ENCODE peak calls at places on chromosomes 13 and 19, in six cellular contexts. One of them, this sample, is unnamed.

GRCh38 chr19:49857834-49858590 is 7.1 kb downstream of the PTOV1 start:
- DNase-seq in progenitor cell of endocrine pancreas: no peak
- DNase-seq in stimulated activated CD8-positive, alpha-beta memory T cell treated with anti-CD3 and anti-CD28 coated beads, Interleukin-7, amount 100 ng/mL, for 1 hour: no peak
- DNase-seq in PC-9: no peak
- DNase-seq in skeletal muscle cell: no peak
- DNase-seq in activated CD4-positive, CD25-positive, alpha-beta regulatory T cell: no peak
- DNase-seq in this sample: no peak

GRCh38 chr13:110874508-110874960 is 40.3 kb downstream of the ANKRD10 start:
- DNase-seq in activated CD4-positive, CD25-positive, alpha-beta regulatory T cell: no peak
- DNase-seq in skeletal muscle cell: peak
- DNase-seq in stimulated activated CD8-positive, alpha-beta memory T cell treated with anti-CD3 and anti-CD28 coated beads, Interleukin-7, amount 100 ng/mL, for 1 hour: no peak
- DNase-seq in PC-9: peak
- DNase-seq in progenitor cell of endocrine pancreas: peak
- DNase-seq in this sample: peak

GRCh38 chr13:114089751-114090400 is 42.5 kb downstream of the RASA3 start:
- DNase-seq in skeletal muscle cell: no peak
- DNase-seq in activated CD4-positive, CD25-positive, alpha-beta regulatory T cell: no peak
- DNase-seq in PC-9: no peak
- DNase-seq in progenitor cell of endocrine pancreas: no peak
- DNase-seq in stimulated activated CD8-positive, alpha-beta memory T cell treated with anti-CD3 and anti-CD28 coated beads, Interleukin-7, amount 100 ng/mL, for 1 hour: no peak
- DNase-seq in this sample: no peak

GRCh38 chr19:47707135-47707925 is 5.9 kb upstream of the EHD2 start:
- DNase-seq in PC-9: peak
- DNase-seq in progenitor cell of endocrine pancreas: peak
- DNase-seq in skeletal muscle cell: no peak
- DNase-seq in activated CD4-positive, CD25-positive, alpha-beta regulatory T cell: peak
- DNase-seq in stimulated activated CD8-positive, alpha-beta memory T cell treated with anti-CD3 and anti-CD28 coated beads, Interleukin-7, amount 100 ng/mL, for 1 hour: peak
- DNase-seq in this sample: no peak

GRCh38 chr19:3983936-3984583 is 1.2 kb downstream of the EEF2 start:
- DNase-seq in activated CD4-positive, CD25-positive, alpha-beta regulatory T cell: no peak
- DNase-seq in progenitor cell of endocrine pancreas: no peak
- DNase-seq in PC-9: peak
- DNase-seq in skeletal muscle cell: no peak
- DNase-seq in stimulated activated CD8-positive, alpha-beta memory T cell treated with anti-CD3 and anti-CD28 coated beads, Interleukin-7, amount 100 ng/mL, for 1 hour: no peak
- DNase-seq in this sample: no peak

GRCh38 chr19:41149831-41150230 is 35.6 kb downstream of the CYP2F1 start:
- DNase-seq in activated CD4-positive, CD25-positive, alpha-beta regulatory T cell: no peak
- DNase-seq in stimulated activated CD8-positive, alpha-beta memory T cell treated with anti-CD3 and anti-CD28 coated beads, Interleukin-7, amount 100 ng/mL, for 1 hour: no peak
- DNase-seq in progenitor cell of endocrine pancreas: no peak
- DNase-seq in PC-9: no peak
- DNase-seq in skeletal muscle cell: no peak
- DNase-seq in this sample: no peak

GRCh38 chr13:98576963-98577822 is at the start of gene STK24:
- DNase-seq in stimulated activated CD8-positive, alpha-beta memory T cell treated with anti-CD3 and anti-CD28 coated beads, Interleukin-7, amount 100 ng/mL, for 1 hour: peak
- DNase-seq in skeletal muscle cell: no peak
- DNase-seq in activated CD4-positive, CD25-positive, alpha-beta regulatory T cell: peak
- DNase-seq in PC-9: peak
- DNase-seq in progenitor cell of endocrine pancreas: peak
- DNase-seq in this sample: peak

GRCh38 chr19:18762125-18763023 is 28.7 kb downstream of the COMP start:
- DNase-seq in stimulated activated CD8-positive, alpha-beta memory T cell treated with anti-CD3 and anti-CD28 coated beads, Interleukin-7, amount 100 ng/mL, for 1 hour: no peak
- DNase-seq in PC-9: peak
- DNase-seq in skeletal muscle cell: no peak
- DNase-seq in progenitor cell of endocrine pancreas: no peak
- DNase-seq in activated CD4-positive, CD25-positive, alpha-beta regulatory T cell: no peak
- DNase-seq in this sample: no peak

GRCh38 chr13:28477709-28477973 is 17.3 kb downstream of the FLT1 start:
- DNase-seq in stimulated activated CD8-positive, alpha-beta memory T cell treated with anti-CD3 and anti-CD28 coated beads, Interleukin-7, amount 100 ng/mL, for 1 hour: no peak
- DNase-seq in skeletal muscle cell: no peak
- DNase-seq in PC-9: no peak
- DNase-seq in progenitor cell of endocrine pancreas: no peak
- DNase-seq in activated CD4-positive, CD25-positive, alpha-beta regulatory T cell: no peak
- DNase-seq in this sample: no peak

GRCh38 chr13:103386341-103386740 is 320.1 kb upstream of the SLC10A2 start:
- DNase-seq in progenitor cell of endocrine pancreas: no peak
- DNase-seq in stimulated activated CD8-positive, alpha-beta memory T cell treated with anti-CD3 and anti-CD28 coated beads, Interleukin-7, amount 100 ng/mL, for 1 hour: no peak
- DNase-seq in activated CD4-positive, CD25-positive, alpha-beta regulatory T cell: no peak
- DNase-seq in PC-9: peak
- DNase-seq in skeletal muscle cell: peak
- DNase-seq in this sample: no peak

GRCh38 chr13:34347784-34348573 is 530.0 kb downstream of the RFC3 start:
- DNase-seq in activated CD4-positive, CD25-positive, alpha-beta regulatory T cell: no peak
- DNase-seq in skeletal muscle cell: no peak
- DNase-seq in PC-9: peak
- DNase-seq in progenitor cell of endocrine pancreas: no peak
- DNase-seq in stimulated activated CD8-positive, alpha-beta memory T cell treated with anti-CD3 and anti-CD28 coated beads, Interleukin-7, amount 100 ng/mL, for 1 hour: no peak
- DNase-seq in this sample: no peak

GRCh38 chr13:76148926-76149325 is 512.8 kb downstream of the LMO7 start:
- DNase-seq in activated CD4-positive, CD25-positive, alpha-beta regulatory T cell: no peak
- DNase-seq in skeletal muscle cell: peak
- DNase-seq in progenitor cell of endocrine pancreas: no peak
- DNase-seq in stimulated activated CD8-positive, alpha-beta memory T cell treated with anti-CD3 and anti-CD28 coated beads, Interleukin-7, amount 100 ng/mL, for 1 hour: no peak
- DNase-seq in PC-9: no peak
- DNase-seq in this sample: no peak

GRCh38 chr19:18898533-18899408 is 2.8 kb upstream of the CERS1 start:
- DNase-seq in activated CD4-positive, CD25-positive, alpha-beta regulatory T cell: no peak
- DNase-seq in skeletal muscle cell: no peak
- DNase-seq in stimulated activated CD8-positive, alpha-beta memory T cell treated with anti-CD3 and anti-CD28 coated beads, Interleukin-7, amount 100 ng/mL, for 1 hour: no peak
- DNase-seq in PC-9: no peak
- DNase-seq in progenitor cell of endocrine pancreas: no peak
- DNase-seq in this sample: no peak

GRCh38 chr19:12646551-12646950 is 20.0 kb downstream of the MAN2B1 start:
- DNase-seq in skeletal muscle cell: no peak
- DNase-seq in progenitor cell of endocrine pancreas: no peak
- DNase-seq in activated CD4-positive, CD25-positive, alpha-beta regulatory T cell: no peak
- DNase-seq in PC-9: peak
- DNase-seq in stimulated activated CD8-positive, alpha-beta memory T cell treated with anti-CD3 and anti-CD28 coated beads, Interleukin-7, amount 100 ng/mL, for 1 hour: no peak
- DNase-seq in this sample: no peak

GRCh38 chr13:99960663-99961440 is 10.7 kb downstream of the ZIC5 start:
- DNase-seq in activated CD4-positive, CD25-positive, alpha-beta regulatory T cell: no peak
- DNase-seq in stimulated activated CD8-positive, alpha-beta memory T cell treated with anti-CD3 and anti-CD28 coated beads, Interleukin-7, amount 100 ng/mL, for 1 hour: no peak
- DNase-seq in progenitor cell of endocrine pancreas: no peak
- DNase-seq in skeletal muscle cell: no peak
- DNase-seq in PC-9: no peak
- DNase-seq in this sample: no peak

GRCh38 chr13:101455863-101456262 is 3.4 kb downstream of the ITGBL1 start:
- DNase-seq in skeletal muscle cell: peak
- DNase-seq in progenitor cell of endocrine pancreas: no peak
- DNase-seq in stimulated activated CD8-positive, alpha-beta memory T cell treated with anti-CD3 and anti-CD28 coated beads, Interleukin-7, amount 100 ng/mL, for 1 hour: no peak
- DNase-seq in PC-9: peak
- DNase-seq in activated CD4-positive, CD25-positive, alpha-beta regulatory T cell: no peak
- DNase-seq in this sample: no peak

GRCh38 chr13:99922631-99923404 is 48.7 kb downstream of the ZIC5 start:
- DNase-seq in skeletal muscle cell: no peak
- DNase-seq in PC-9: no peak
- DNase-seq in progenitor cell of endocrine pancreas: no peak
- DNase-seq in activated CD4-positive, CD25-positive, alpha-beta regulatory T cell: no peak
- DNase-seq in stimulated activated CD8-positive, alpha-beta memory T cell treated with anti-CD3 and anti-CD28 coated beads, Interleukin-7, amount 100 ng/mL, for 1 hour: no peak
- DNase-seq in this sample: no peak

GRCh38 chr19:35973487-35973886 is 21.5 kb upstream of the SDHAF1 start:
- DNase-seq in skeletal muscle cell: no peak
- DNase-seq in activated CD4-positive, CD25-positive, alpha-beta regulatory T cell: no peak
- DNase-seq in progenitor cell of endocrine pancreas: no peak
- DNase-seq in PC-9: no peak
- DNase-seq in stimulated activated CD8-positive, alpha-beta memory T cell treated with anti-CD3 and anti-CD28 coated beads, Interleukin-7, amount 100 ng/mL, for 1 hour: no peak
- DNase-seq in this sample: no peak

GRCh38 chr19:45768644-45769053 is 403 bp downstream of the SIX5 start:
- DNase-seq in stimulated activated CD8-positive, alpha-beta memory T cell treated with anti-CD3 and anti-CD28 coated beads, Interleukin-7, amount 100 ng/mL, for 1 hour: no peak
- DNase-seq in activated CD4-positive, CD25-positive, alpha-beta regulatory T cell: no peak
- DNase-seq in progenitor cell of endocrine pancreas: no peak
- DNase-seq in skeletal muscle cell: no peak
- DNase-seq in PC-9: no peak
- DNase-seq in this sample: no peak

GRCh38 chr19:12513531-12514061 is 29.0 kb upstream of the ZNF709 start:
- DNase-seq in activated CD4-positive, CD25-positive, alpha-beta regulatory T cell: no peak
- DNase-seq in stimulated activated CD8-positive, alpha-beta memory T cell treated with anti-CD3 and anti-CD28 coated beads, Interleukin-7, amount 100 ng/mL, for 1 hour: no peak
- DNase-seq in progenitor cell of endocrine pancreas: no peak
- DNase-seq in skeletal muscle cell: no peak
- DNase-seq in PC-9: no peak
- DNase-seq in this sample: no peak

GRCh38 chr13:30388401-30389283 is 33.7 kb upstream of the UBE2L5 start:
- DNase-seq in skeletal muscle cell: no peak
- DNase-seq in stimulated activated CD8-positive, alpha-beta memory T cell treated with anti-CD3 and anti-CD28 coated beads, Interleukin-7, amount 100 ng/mL, for 1 hour: no peak
- DNase-seq in activated CD4-positive, CD25-positive, alpha-beta regulatory T cell: no peak
- DNase-seq in progenitor cell of endocrine pancreas: no peak
- DNase-seq in PC-9: no peak
- DNase-seq in this sample: no peak

GRCh38 chr13:106242554-106242953 is 292.9 kb downstream of the EFNB2 start:
- DNase-seq in activated CD4-positive, CD25-positive, alpha-beta regulatory T cell: no peak
- DNase-seq in skeletal muscle cell: no peak
- DNase-seq in PC-9: no peak
- DNase-seq in stimulated activated CD8-positive, alpha-beta memory T cell treated with anti-CD3 and anti-CD28 coated beads, Interleukin-7, amount 100 ng/mL, for 1 hour: no peak
- DNase-seq in progenitor cell of endocrine pancreas: no peak
- DNase-seq in this sample: no peak

GRCh38 chr19:4390017-4390861 is 10.1 kb downstream of the SH3GL1 start:
- DNase-seq in skeletal muscle cell: no peak
- DNase-seq in progenitor cell of endocrine pancreas: no peak
- DNase-seq in stimulated activated CD8-positive, alpha-beta memory T cell treated with anti-CD3 and anti-CD28 coated beads, Interleukin-7, amount 100 ng/mL, for 1 hour: no peak
- DNase-seq in activated CD4-positive, CD25-positive, alpha-beta regulatory T cell: no peak
- DNase-seq in PC-9: no peak
- DNase-seq in this sample: no peak

GRCh38 chr19:11233073-11233472 is 6.3 kb upstream of the ANGPTL8 start:
- DNase-seq in skeletal muscle cell: no peak
- DNase-seq in stimulated activated CD8-positive, alpha-beta memory T cell treated with anti-CD3 and anti-CD28 coated beads, Interleukin-7, amount 100 ng/mL, for 1 hour: no peak
- DNase-seq in progenitor cell of endocrine pancreas: no peak
- DNase-seq in activated CD4-positive, CD25-positive, alpha-beta regulatory T cell: no peak
- DNase-seq in PC-9: no peak
- DNase-seq in this sample: no peak

GRCh38 chr13:50691682-50692263 is 151.7 kb downstream of the DLEU7 start:
- DNase-seq in stimulated activated CD8-positive, alpha-beta memory T cell treated with anti-CD3 and anti-CD28 coated beads, Interleukin-7, amount 100 ng/mL, for 1 hour: no peak
- DNase-seq in activated CD4-positive, CD25-positive, alpha-beta regulatory T cell: no peak
- DNase-seq in skeletal muscle cell: no peak
- DNase-seq in progenitor cell of endocrine pancreas: no peak
- DNase-seq in PC-9: no peak
- DNase-seq in this sample: no peak

GRCh38 chr19:5961969-5962945 is 15.7 kb downstream of the RANBP3 start:
- DNase-seq in skeletal muscle cell: no peak
- DNase-seq in stimulated activated CD8-positive, alpha-beta memory T cell treated with anti-CD3 and anti-CD28 coated beads, Interleukin-7, amount 100 ng/mL, for 1 hour: peak
- DNase-seq in progenitor cell of endocrine pancreas: peak
- DNase-seq in activated CD4-positive, CD25-positive, alpha-beta regulatory T cell: peak
- DNase-seq in PC-9: no peak
- DNase-seq in this sample: no peak